ENCODE peak calls at places on chromosomes 2 and 18, in five cellular contexts. One of them, this sample, is unnamed.

GRCh38 chr2:241940329-241940728 is 70.8 kb downstream of the RTP5 start:
- DNase-seq in HCT116: peak
- DNase-seq in H1: no peak
- DNase-seq in SK-N-SH: no peak
- DNase-seq in HepG2: peak
- DNase-seq in this sample: no peak

GRCh38 chr2:160664603-160665145 is 171.1 kb upstream of the RBMS1 start:
- DNase-seq in HCT116: no peak
- DNase-seq in H1: no peak
- DNase-seq in SK-N-SH: no peak
- DNase-seq in HepG2: no peak
- DNase-seq in this sample: no peak

GRCh38 chr2:232588680-232589585 is 38.4 kb downstream of the EIF4E2 start:
- DNase-seq in HCT116: no peak
- DNase-seq in H1: no peak
- DNase-seq in SK-N-SH: peak
- DNase-seq in HepG2: no peak
- DNase-seq in this sample: no peak

GRCh38 chr2:201642579-201643215 is 606 bp downstream of the TMEM237 start:
- DNase-seq in HCT116: peak
- DNase-seq in H1: peak
- DNase-seq in SK-N-SH: peak
- DNase-seq in HepG2: peak
- DNase-seq in this sample: peak

GRCh38 chr2:18516112-18516511 is 44.3 kb downstream of the RDH14 start:
- DNase-seq in HCT116: no peak
- DNase-seq in H1: no peak
- DNase-seq in SK-N-SH: no peak
- DNase-seq in HepG2: no peak
- DNase-seq in this sample: peak

GRCh38 chr2:86284401-86284841 is 53.0 kb downstream of the REEP1 start:
- DNase-seq in HCT116: no peak
- DNase-seq in H1: no peak
- DNase-seq in SK-N-SH: no peak
- DNase-seq in HepG2: no peak
- DNase-seq in this sample: no peak

GRCh38 chr2:118803012-118803411 is 44.4 kb downstream of the EN1 start:
- DNase-seq in HCT116: no peak
- DNase-seq in H1: no peak
- DNase-seq in SK-N-SH: no peak
- DNase-seq in HepG2: no peak
- DNase-seq in this sample: no peak

GRCh38 chr2:176565641-176566323 is 296.5 kb downstream of the MTX2 start:
- DNase-seq in HCT116: no peak
- DNase-seq in H1: no peak
- DNase-seq in SK-N-SH: no peak
- DNase-seq in HepG2: peak
- DNase-seq in this sample: no peak

GRCh38 chr2:36358317-36358659 is 2.7 kb downstream of the CRIM1 start:
- DNase-seq in HCT116: no peak
- DNase-seq in H1: no peak
- DNase-seq in SK-N-SH: no peak
- DNase-seq in HepG2: no peak
- DNase-seq in this sample: no peak

GRCh38 chr2:18922276-18922675 is 332.9 kb upstream of the NT5C1B start:
- DNase-seq in HCT116: no peak
- DNase-seq in H1: no peak
- DNase-seq in SK-N-SH: no peak
- DNase-seq in HepG2: no peak
- DNase-seq in this sample: no peak

GRCh38 chr2:23427350-23427749 is 42.4 kb downstream of the KLHL29 start:
- DNase-seq in HCT116: no peak
- DNase-seq in H1: no peak
- DNase-seq in SK-N-SH: no peak
- DNase-seq in HepG2: no peak
- DNase-seq in this sample: no peak

GRCh38 chr2:159226059-159226461 is 60.4 kb downstream of the WDSUB1 start:
- DNase-seq in HCT116: peak
- DNase-seq in H1: peak
- DNase-seq in SK-N-SH: no peak
- DNase-seq in HepG2: peak
- DNase-seq in this sample: no peak

GRCh38 chr2:133633851-133634250 is 65.6 kb upstream of the NCKAP5 start:
- DNase-seq in HCT116: no peak
- DNase-seq in H1: no peak
- DNase-seq in SK-N-SH: no peak
- DNase-seq in HepG2: no peak
- DNase-seq in this sample: no peak

GRCh38 chr2:47503481-47504070 is 100.6 kb downstream of the MSH2 start:
- DNase-seq in HCT116: no peak
- DNase-seq in H1: no peak
- DNase-seq in SK-N-SH: no peak
- DNase-seq in HepG2: no peak
- DNase-seq in this sample: no peak

GRCh38 chr2:239265681-239266435 is 135.0 kb downstream of the HDAC4 start:
- DNase-seq in HCT116: no peak
- DNase-seq in H1: no peak
- DNase-seq in SK-N-SH: no peak
- DNase-seq in HepG2: no peak
- DNase-seq in this sample: no peak

GRCh38 chr2:174012347-174013309 is 47.5 kb upstream of the SP3 start:
- DNase-seq in HCT116: no peak
- DNase-seq in H1: peak
- DNase-seq in SK-N-SH: no peak
- DNase-seq in HepG2: no peak
- DNase-seq in this sample: no peak

GRCh38 chr2:142531375-142531774 is 346.1 kb upstream of the KYNU start:
- DNase-seq in HCT116: peak
- DNase-seq in H1: no peak
- DNase-seq in SK-N-SH: no peak
- DNase-seq in HepG2: no peak
- DNase-seq in this sample: no peak

GRCh38 chr2:127196998-127197397 is 23.1 kb downstream of the CYP27C1 start:
- DNase-seq in HCT116: peak
- DNase-seq in H1: no peak
- DNase-seq in SK-N-SH: no peak
- DNase-seq in HepG2: peak
- DNase-seq in this sample: peak

GRCh38 chr2:86416126-86416525 is 25.0 kb upstream of the KDM3A start:
- DNase-seq in HCT116: no peak
- DNase-seq in H1: no peak
- DNase-seq in SK-N-SH: no peak
- DNase-seq in HepG2: no peak
- DNase-seq in this sample: no peak

GRCh38 chr18:68660355-68661183 is 54.3 kb downstream of the TMX3 start:
- DNase-seq in HCT116: peak
- DNase-seq in H1: no peak
- DNase-seq in SK-N-SH: peak
- DNase-seq in HepG2: peak
- DNase-seq in this sample: peak

GRCh38 chr18:8603663-8604520 is 5.3 kb upstream of the RAB12 start:
- DNase-seq in HCT116: no peak
- DNase-seq in H1: no peak
- DNase-seq in SK-N-SH: no peak
- DNase-seq in HepG2: no peak
- DNase-seq in this sample: no peak

GRCh38 chr2:48767330-48767729 is 11.8 kb upstream of the LHCGR start:
- DNase-seq in HCT116: no peak
- DNase-seq in H1: no peak
- DNase-seq in SK-N-SH: no peak
- DNase-seq in HepG2: no peak
- DNase-seq in this sample: no peak

GRCh38 chr2:172540421-172540820 is 15.5 kb upstream of the PDK1 start:
- DNase-seq in HCT116: no peak
- DNase-seq in H1: no peak
- DNase-seq in SK-N-SH: no peak
- DNase-seq in HepG2: no peak
- DNase-seq in this sample: no peak

DNA sequence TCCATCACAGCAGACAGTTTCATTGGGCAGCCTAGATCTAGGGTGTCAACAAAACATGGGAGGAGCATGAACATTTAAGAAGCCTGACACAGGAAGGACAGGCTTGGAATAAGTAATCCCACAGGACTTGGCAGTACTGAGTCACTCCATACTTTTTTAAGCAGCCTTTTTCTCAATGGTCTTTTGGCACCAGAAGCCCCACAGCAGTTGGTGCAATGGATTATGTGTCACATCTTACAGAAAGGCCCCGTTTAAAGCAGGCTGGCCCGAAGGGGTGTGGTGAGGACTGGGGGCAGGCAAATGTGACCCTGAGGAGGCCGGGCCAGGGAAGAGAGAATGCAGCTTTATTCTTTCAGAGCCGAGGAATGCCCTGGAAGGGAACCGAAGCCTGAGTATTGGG is 26.6 kb downstream of the SPTBN1 start:
- DNase-seq in HCT116: peak
- DNase-seq in H1: no peak
- DNase-seq in SK-N-SH: no peak
- DNase-seq in HepG2: peak
- DNase-seq in this sample: no peak
- TF ChIP-seq JUND in HCT116: no peak
- TF ChIP-seq JUND in H1: no peak
- TF ChIP-seq JUND in SK-N-SH: no peak
- TF ChIP-seq JUND in HepG2: no peak
- TF ChIP-seq JUND in this sample: no peak

GRCh38 chr2:73888388-73888787 is 4.4 kb upstream of the ACTG2 start:
- DNase-seq in HCT116: no peak
- DNase-seq in H1: no peak
- DNase-seq in SK-N-SH: no peak
- DNase-seq in HepG2: no peak
- DNase-seq in this sample: no peak

GRCh38 chr2:73893764-73894474 is 1.1 kb downstream of the ACTG2 start:
- DNase-seq in HCT116: no peak
- DNase-seq in H1: no peak
- DNase-seq in SK-N-SH: no peak
- DNase-seq in HepG2: no peak
- DNase-seq in this sample: no peak

GRCh38 chr2:73890301-73891092 is 2.3 kb upstream of the ACTG2 start:
- DNase-seq in HCT116: no peak
- DNase-seq in H1: no peak
- DNase-seq in SK-N-SH: no peak
- DNase-seq in HepG2: peak
- DNase-seq in this sample: no peak

GRCh38 chr2:73892631-73893329 is at the start of gene ACTG2:
- DNase-seq in HCT116: no peak
- DNase-seq in H1: no peak
- DNase-seq in SK-N-SH: no peak
- DNase-seq in HepG2: no peak
- DNase-seq in this sample: no peak

DNA sequence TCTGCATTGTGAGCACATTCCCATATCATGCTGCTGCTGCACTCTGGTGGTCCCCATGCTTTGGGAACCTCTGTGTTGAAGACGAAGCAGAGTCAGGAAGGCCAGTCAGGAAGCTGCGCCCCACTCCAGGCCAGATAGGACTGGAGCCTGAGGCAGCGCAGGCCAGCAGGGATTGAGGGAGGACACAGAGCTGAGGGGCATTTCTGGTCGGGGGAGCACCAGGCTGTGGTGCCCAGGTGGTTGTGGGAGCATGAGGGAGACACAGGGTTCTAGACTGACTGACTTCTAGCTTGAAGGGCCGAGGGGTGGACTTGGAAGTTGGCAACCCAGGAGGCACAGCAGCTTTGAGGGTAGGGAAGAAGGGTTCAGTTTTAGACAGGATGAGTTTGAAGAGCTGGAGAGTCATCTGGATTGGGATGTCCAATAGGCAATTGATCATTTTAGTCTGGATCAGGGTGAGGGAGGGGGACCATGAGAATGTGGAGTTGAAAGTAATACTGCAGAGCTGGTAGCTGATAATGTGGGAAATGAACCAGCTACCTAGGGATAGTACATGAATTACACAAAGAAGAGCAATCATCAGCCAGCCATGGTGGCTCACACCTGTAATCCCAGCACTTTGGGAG is 1.4 kb upstream of the ACTG2 start:
- DNase-seq in HCT116: no peak
- DNase-seq in H1: no peak
- DNase-seq in SK-N-SH: no peak
- DNase-seq in HepG2: no peak
- DNase-seq in this sample: no peak
- TF ChIP-seq JUND in HCT116: no peak
- TF ChIP-seq JUND in H1: no peak
- TF ChIP-seq JUND in SK-N-SH: no peak
- TF ChIP-seq JUND in HepG2: no peak
- TF ChIP-seq JUND in this sample: no peak

DNA sequence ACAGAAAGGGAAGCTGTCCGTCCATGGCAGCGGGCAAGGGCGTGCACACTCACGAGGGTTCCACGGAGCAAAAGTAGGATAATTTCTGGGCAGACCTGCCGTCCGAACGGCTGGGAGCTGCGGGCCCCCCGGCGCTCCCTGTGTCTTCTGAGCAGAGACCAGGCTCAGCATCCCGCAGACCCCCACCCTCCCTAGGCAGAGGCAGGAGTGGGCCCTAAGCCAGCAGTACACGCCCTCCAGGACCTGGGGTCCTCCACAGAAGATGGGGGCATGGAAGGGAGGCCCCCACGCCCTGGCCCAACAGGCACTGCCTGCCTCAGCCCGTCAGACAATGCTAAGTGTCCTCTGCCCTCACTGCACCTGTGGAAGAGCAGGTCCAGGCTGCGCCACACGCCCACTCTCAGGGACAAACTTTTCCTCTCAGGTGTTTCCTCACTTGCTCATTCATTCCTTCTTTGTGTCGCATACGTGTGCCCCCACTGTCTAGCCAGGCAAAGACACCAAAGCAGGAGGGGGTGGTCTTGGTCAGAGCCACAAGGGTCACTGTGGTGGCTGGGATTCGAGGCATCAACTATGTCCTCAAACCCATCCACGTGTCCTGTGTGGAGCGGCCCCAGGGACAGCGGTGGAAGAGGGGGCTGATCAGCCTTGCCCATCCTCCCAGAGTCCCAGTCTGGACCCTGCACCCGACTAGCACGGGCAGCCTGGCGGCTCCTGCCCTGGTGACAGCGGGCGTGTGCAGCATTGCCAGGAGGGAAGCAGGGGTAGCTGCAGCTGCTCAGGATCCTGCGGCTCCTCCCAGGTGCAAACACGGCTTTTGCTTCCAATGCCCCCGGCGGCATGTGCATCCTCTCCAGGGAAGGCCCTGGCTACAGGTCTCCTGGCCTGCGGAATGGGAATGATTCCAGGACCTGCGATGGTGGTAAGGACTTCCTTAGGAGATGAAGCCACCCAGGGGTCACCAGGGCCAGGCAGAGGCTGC is 2.4 kb upstream of the GPC1 start:
- DNase-seq in HCT116: no peak
- DNase-seq in H1: no peak
- DNase-seq in SK-N-SH: no peak
- DNase-seq in HepG2: no peak
- DNase-seq in this sample: no peak
- TF ChIP-seq JUND in HCT116: no peak
- TF ChIP-seq JUND in H1: no peak
- TF ChIP-seq JUND in SK-N-SH: no peak
- TF ChIP-seq JUND in HepG2: no peak
- TF ChIP-seq JUND in this sample: no peak

DNA sequence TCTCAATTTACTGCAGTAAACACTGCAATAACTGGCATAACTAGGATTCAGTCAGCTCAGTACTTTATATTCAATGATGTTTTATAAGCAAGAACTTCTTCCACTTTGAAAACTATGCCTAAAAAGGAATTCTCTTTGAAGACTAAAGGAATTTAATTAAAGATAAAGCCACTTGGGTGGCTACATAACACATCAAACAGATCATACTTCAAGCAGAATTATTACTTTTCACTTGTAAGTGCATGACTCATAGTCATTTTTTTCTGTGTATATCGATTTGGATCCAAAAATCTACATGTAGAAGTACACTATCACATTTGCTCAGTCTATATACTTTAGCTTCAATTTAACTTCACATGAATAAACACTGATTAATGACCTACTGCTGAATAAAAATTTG is 4.0 kb downstream of the KANSL1L start:
- DNase-seq in HCT116: no peak
- DNase-seq in H1: no peak
- DNase-seq in SK-N-SH: no peak
- DNase-seq in HepG2: no peak
- DNase-seq in this sample: no peak
- TF ChIP-seq JUND in HCT116: peak
- TF ChIP-seq JUND in H1: no peak
- TF ChIP-seq JUND in SK-N-SH: peak
- TF ChIP-seq JUND in HepG2: no peak
- TF ChIP-seq JUND in this sample: no peak